ENCODE peak calls at places on chromosomes 6 and 20, in ten cellular contexts. G is psoas muscle, C is omental fat pad, Y is GM23338, F is choroid plexus epithelial cell, U is progenitor cell of endocrine pancreas, T is fibroblast of lung, K is tibial nerve, J is PC-9, Q is nephron progenitor cell. X is an unnamed sample.

GRCh38 chr20:57381596-57382503 is 9.3 kb upstream of the RBM38 start:
- DNase-seq in J (peak; percentile 68), C (peak; percentile 82), T (peak; percentile 72), G (peak; percentile 77), F (peak; percentile 84), Y (peak; percentile 83), Q (peak; percentile 87), U (peak; percentile 73), K (peak; percentile 87), X (peak; percentile 61)

GRCh38 chr6:50716887-50717509 is 3.7 kb downstream of the TFAP2D start:
- DNase-seq in T (no peak), F (no peak), U (no peak), J (no peak), C (no peak), G (no peak), Y (peak; percentile 6), K (no peak), Q (no peak), X (no peak)

GRCh38 chr20:46699651-46700359 is 9.6 kb upstream of the SLC2A10 start:
- DNase-seq in G (no peak), Y (peak; percentile 82), U (no peak), C (no peak), J (peak; percentile 37), F (peak; percentile 71), K (no peak), T (peak; percentile 57), Q (no peak), X (peak; percentile 22)

GRCh38 chr20:17617212-17617867 is 47.5 kb downstream of the DSTN start:
- DNase-seq in T (peak; percentile 45), C (peak; percentile 27), Y (peak; percentile 86), J (no peak), F (peak; percentile 55), K (peak; percentile 68), U (peak; percentile 57), G (no peak), Q (peak; percentile 68), X (no peak)

GRCh38 chr6:36873612-36874011 is 991 bp downstream of the PPIL1 start:
- DNase-seq in F (peak; percentile 9), Y (peak; percentile 33), J (no peak), T (no peak), C (no peak), Q (no peak), U (no peak), G (no peak), K (no peak), X (no peak)

GRCh38 chr6:89509719-89510339 is 76.9 kb downstream of the ANKRD6 start:
- DNase-seq in T (no peak), K (no peak), Q (no peak), Y (no peak), G (no peak), U (no peak), J (no peak), C (no peak), F (no peak), X (no peak)

GRCh38 chr20:59806578-59806975 is 126.9 kb downstream of the SYCP2 start:
- DNase-seq in F (no peak), Y (no peak), U (no peak), Q (no peak), C (no peak), T (no peak), J (no peak), G (no peak), K (peak; percentile 1), X (no peak)

GRCh38 chr20:53657289-53657678 is 63.6 kb upstream of the ZNF217 start:
- DNase-seq in J (no peak), Q (no peak), G (no peak), C (no peak), K (no peak), U (no peak), T (no peak), Y (no peak), F (no peak), X (no peak)

GRCh38 chr6:7730852-7731251 is 5.0 kb downstream of the BMP6 start:
- DNase-seq in C (no peak), T (peak; percentile 24), J (peak; percentile 90), Y (no peak), G (no peak), Q (no peak), F (peak; percentile 69), U (no peak), K (no peak), X (peak; percentile 91)

GRCh38 chr6:7731289-7731688 is 5.4 kb downstream of the BMP6 start:
- DNase-seq in J (no peak), F (no peak), T (no peak), G (no peak), K (no peak), Q (no peak), Y (no peak), C (no peak), U (no peak), X (no peak)

GRCh38 chr6:7732219-7732618 is 6.3 kb downstream of the BMP6 start:
- DNase-seq in Y (peak; percentile 16), T (no peak), U (no peak), Q (no peak), J (no peak), F (no peak), K (no peak), G (no peak), C (no peak), X (no peak)

GRCh38 chr6:7737867-7738266 is 12.0 kb downstream of the BMP6 start:
- DNase-seq in Y (no peak), C (no peak), G (no peak), K (no peak), U (no peak), T (no peak), F (no peak), Q (no peak), J (no peak), X (no peak)

GRCh38 chr6:7734707-7735383 is 8.9 kb downstream of the BMP6 start:
- DNase-seq in T (no peak), K (no peak), J (no peak), Q (no peak), U (no peak), Y (no peak), G (no peak), C (no peak), F (no peak), X (no peak)
- TF ChIP-seq CTCF in T (no peak), K (no peak), J (no peak), Q (no peak), U (no peak), Y (no peak), G (no peak), C (no peak), F (no peak), X (no peak)

DNA sequence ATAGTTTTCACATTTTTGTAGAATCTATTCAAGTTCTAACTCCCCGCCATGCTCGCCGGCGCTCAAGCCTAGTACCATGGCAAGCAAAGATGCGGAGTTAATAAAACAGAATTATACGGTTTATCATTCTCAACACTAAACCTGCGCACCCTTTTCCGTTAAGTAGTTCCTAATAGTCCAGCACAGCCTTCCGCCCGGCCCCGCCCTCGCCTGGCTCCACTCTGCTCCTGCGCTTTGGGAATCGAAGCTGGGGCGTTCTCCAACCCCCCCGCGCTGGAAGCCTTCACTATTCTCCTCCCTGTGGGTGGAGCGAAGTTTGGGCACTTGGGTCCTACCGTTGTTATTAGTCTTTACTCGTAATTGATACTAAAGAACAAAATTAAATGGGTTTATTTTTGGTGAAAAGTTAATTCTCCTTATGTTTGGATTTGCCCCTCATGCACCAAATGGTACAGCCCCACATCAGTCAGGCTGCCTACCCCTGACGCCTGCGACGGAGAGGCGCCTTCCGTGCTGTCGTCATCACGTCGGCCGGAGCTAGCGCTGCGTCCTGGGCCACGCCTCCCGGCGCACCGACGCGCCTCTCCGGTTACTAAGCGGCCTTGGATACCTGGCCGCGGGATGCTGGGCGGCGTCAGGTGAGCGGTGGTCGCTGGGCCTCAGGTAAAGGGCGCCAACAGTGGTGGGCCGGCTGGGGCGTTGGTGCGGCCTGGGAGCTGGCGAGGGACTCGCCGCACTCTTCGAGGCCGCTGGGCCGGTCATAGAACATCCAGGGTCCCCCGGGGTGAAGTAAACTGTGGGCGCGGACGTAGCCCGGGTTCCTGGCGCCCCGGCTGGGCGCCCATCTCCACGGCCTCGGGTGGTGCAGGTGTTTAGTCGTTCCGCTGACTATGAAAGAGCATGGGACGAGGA is at the start of gene IFT52:
- DNase-seq in Q (peak; percentile 84), C (peak; percentile 78), F (peak; percentile 95), G (peak; percentile 92), U (peak; percentile 82), Y (peak; percentile 97), K (peak; percentile 92), T (peak; percentile 93), J (peak; percentile 87), X (peak; percentile 84)
- TF ChIP-seq CTCF in Q (no peak), C (no peak), F (no peak), G (no peak), U (no peak), Y (no peak), K (no peak), T (no peak), J (no peak), X (no peak)

DNA sequence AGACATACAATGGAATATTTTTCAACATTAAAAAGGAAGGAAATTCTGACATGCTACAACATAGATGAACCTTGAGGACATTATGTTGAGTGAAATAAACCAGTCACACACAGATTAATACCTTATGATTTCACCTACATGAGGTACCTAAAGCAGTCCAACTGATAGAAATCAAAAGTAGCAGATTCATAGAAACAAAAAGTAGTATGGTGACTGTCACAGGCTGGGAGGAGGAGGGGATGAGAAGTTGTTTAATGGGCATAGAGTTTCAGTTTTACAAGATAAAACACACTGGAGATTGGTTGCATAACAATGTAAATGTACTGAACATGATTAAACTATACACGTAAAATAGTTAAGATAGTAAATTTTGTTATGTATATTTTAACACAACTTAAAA is 48.5 kb upstream of the OLIG3 start:
- DNase-seq in T (no peak), Y (no peak), G (no peak), U (no peak), C (no peak), J (no peak), K (no peak), F (no peak), Q (no peak), X (no peak)
- TF ChIP-seq CTCF in T (no peak), Y (no peak), G (no peak), U (no peak), C (no peak), J (no peak), K (no peak), F (no peak), Q (no peak), X (no peak)

DNA sequence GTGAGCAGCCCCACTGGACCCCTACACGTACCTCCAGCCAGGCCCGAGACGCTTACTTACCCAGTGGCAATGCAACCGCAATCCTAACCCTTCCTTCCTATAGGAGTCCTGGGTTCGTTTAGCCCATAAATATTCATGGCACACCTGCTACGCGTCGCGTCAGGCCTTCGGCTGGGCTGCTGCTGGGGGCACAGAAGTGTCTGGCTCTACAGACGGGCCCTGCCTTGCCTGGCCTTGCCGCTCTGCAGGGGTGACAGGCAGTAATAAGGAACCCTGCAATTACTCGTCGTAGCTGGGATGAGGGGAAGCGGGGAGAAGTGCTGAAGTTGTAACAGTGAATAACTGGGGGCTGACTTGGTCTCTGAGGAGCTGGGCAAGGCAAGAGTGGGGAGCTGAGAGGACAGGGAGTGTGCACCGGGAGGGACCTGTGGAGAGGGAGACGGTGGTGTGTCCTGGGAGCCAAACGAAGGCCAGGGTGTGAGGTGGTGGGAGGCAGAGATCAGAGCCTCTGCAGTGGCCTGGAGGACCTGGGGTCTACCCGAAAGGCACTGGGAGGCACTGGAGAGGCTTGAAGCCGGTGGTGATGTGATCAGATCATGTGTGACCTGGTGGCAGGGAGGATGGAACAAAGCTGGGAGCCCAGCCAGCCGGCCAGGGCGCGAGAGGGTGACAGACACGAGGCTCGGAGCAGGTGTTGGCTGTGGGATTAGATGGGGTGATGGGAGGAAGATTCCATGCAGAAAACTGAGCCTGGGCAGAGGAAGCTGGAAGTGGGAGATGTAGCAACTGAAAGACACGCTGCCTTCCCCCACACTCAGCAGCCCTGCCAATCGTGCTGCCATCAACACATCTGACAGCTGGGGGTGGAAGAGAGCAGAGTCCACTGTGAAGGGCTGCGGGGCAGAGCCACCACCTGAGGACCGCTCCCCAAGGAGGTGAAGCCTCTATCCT is 36.4 kb downstream of the PSMG4 start:
- DNase-seq in Y (peak; percentile 48), F (no peak), U (no peak), G (peak; percentile 72), Q (no peak), K (no peak), C (no peak), J (no peak), T (no peak), X (no peak)
- TF ChIP-seq CTCF in Y (peak; percentile 27), F (peak; percentile 33), U (peak; percentile 23), G (peak; percentile 33), Q (no peak), K (no peak), C (no peak), J (no peak), T (no peak), X (no peak)